ENCODE peak calls at places on chromosome 18, in ten cellular contexts. C is MCF 10A, K is epithelial cell of esophagus, F is OCI-LY7, Z is cardiac muscle cell, V is HFF-Myc, W is endodermal cell, O is AG04450, U is osteocyte, G is PC-9. M is an unnamed sample.

GRCh38 chr18:20960735-20961134 is 150.9 kb downstream of the ROCK1 start:
- DNase-seq in C (no peak), K (no peak), F (no peak), Z (no peak), V (no peak), W (no peak), O (no peak), U (no peak), G (no peak), M (no peak)

GRCh38 chr18:79846936-79847557 is 49.3 kb downstream of the KCNG2 start:
- DNase-seq in C (no peak), K (no peak), F (no peak), Z (no peak), V (no peak), W (no peak), O (no peak), U (no peak), G (no peak), M (no peak)

GRCh38 chr18:40109251-40110049 is 1845.6 kb upstream of the PIK3C3 start:
- DNase-seq in C (no peak), K (no peak), F (no peak), Z (no peak), V (no peak), W (no peak), O (no peak), U (no peak), G (no peak), M (no peak)

GRCh38 chr18:45413180-45413836 is 202.0 kb upstream of the SLC14A2 start:
- DNase-seq in C (peak), K (peak), F (no peak), Z (no peak), V (no peak), W (no peak), O (no peak), U (no peak), G (peak), M (no peak)

GRCh38 chr18:34942276-34942675 is 98.9 kb upstream of the MAPRE2 start:
- DNase-seq in C (no peak), K (no peak), F (no peak), Z (no peak), V (no peak), W (no peak), O (no peak), U (no peak), G (no peak), M (no peak)

GRCh38 chr18:1048048-1048447 is 143.4 kb downstream of the ADCYAP1 start:
- DNase-seq in C (peak), K (no peak), F (no peak), Z (no peak), V (peak), W (no peak), O (no peak), U (no peak), G (no peak), M (no peak)

GRCh38 chr18:61581578-61582204 is 248.5 kb downstream of the CDH20 start:
- DNase-seq in C (peak), K (peak), F (peak), Z (peak), V (no peak), W (peak), O (no peak), U (peak), G (no peak), M (peak)

GRCh38 chr18:24027156-24027555 is 12.6 kb downstream of the TTC39C start:
- DNase-seq in C (peak), K (peak), F (no peak), Z (no peak), V (no peak), W (no peak), O (peak), U (no peak), G (peak), M (no peak)

GRCh38 chr18:34787931-34788532 is 77.9 kb downstream of the DTNA start:
- DNase-seq in C (peak), K (peak), F (peak), Z (peak), V (no peak), W (no peak), O (no peak), U (no peak), G (no peak), M (peak)

DNA sequence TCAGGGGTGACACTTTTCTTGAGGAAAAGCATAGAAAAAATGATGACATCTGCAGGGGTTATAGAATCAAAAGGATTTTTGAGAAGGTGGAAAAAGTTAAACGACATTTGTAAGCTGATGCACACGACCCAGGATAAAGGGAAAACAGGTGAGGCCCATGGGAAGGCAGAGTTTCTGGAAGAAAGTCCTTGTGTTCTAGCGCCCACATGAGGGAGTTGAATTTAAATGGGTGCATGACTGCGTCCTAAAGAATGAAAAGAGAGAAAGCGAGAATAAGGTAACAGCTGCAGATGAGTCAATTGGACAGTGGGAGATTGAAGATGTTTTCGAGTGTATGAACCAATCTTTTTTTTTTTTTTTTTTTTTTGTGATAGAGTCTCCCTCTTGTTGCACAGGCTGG is 158.1 kb downstream of the GALR1 start:
- DNase-seq in C (peak), K (no peak), F (no peak), Z (no peak), V (no peak), W (no peak), O (no peak), U (no peak), G (no peak), M (no peak)
- TF ChIP-seq CTCF in C (no peak), K (no peak), F (no peak), Z (no peak), V (no peak), W (peak), O (no peak), U (no peak), G (no peak), M (no peak)

DNA sequence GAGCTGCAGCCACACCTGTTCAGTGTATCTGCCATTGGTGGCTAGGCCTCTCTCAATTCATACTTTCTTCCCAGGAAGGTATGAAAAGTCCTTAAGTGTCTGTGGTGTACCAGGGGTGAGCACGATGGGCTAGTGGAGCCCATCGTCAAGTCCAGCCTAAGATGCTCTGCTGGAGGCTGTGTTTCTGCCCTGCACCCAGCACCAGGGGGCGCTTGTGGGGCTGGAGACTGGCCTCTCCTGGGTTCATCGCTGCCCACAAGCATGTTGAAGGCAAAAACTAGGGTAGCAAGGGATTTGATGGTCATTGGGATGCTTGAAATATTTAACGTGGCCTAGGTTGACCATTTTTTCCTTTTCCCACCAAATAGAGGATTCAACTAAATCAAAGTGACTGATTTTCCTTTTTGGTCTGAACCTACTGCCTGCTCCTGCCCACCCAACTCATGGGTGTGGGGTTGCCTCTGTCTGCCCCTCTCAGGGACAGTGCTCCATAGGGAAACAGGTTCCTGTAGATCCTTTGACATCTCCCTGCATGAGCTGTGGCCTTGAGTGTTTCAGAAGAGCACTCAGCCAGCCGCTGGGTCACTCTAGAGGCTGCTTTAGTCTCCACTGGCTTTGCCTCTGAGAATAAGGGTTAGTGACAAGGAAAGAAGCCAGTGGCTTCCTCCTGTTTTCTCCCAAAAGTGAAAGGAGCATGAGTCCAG is 59.0 kb downstream of the TPGS2 start:
- DNase-seq in C (peak), K (no peak), F (no peak), Z (peak), V (no peak), W (peak), O (no peak), U (no peak), G (no peak), M (peak)
- TF ChIP-seq CTCF in C (no peak), K (peak), F (peak), Z (peak), V (peak), W (peak), O (peak), U (peak), G (peak), M (peak)

GRCh38 chr18:51196811-51197660 is 445 bp downstream of the MEX3C start:
- DNase-seq in C (peak), K (peak), F (peak), Z (peak), V (no peak), W (peak), O (no peak), U (no peak), G (no peak), M (peak)

GRCh38 chr18:51195086-51195601 is 2.3 kb downstream of the MEX3C start:
- DNase-seq in C (peak), K (no peak), F (peak), Z (no peak), V (no peak), W (no peak), O (no peak), U (no peak), G (no peak), M (no peak)

GRCh38 chr18:51195602-51196115 is 1.8 kb downstream of the MEX3C start:
- DNase-seq in C (peak), K (peak), F (no peak), Z (peak), V (no peak), W (peak), O (no peak), U (no peak), G (peak), M (no peak)

GRCh38 chr18:51196116-51196810 is 1.2 kb downstream of the MEX3C start:
- DNase-seq in C (peak), K (peak), F (peak), Z (peak), V (no peak), W (peak), O (no peak), U (no peak), G (no peak), M (no peak)

DNA sequence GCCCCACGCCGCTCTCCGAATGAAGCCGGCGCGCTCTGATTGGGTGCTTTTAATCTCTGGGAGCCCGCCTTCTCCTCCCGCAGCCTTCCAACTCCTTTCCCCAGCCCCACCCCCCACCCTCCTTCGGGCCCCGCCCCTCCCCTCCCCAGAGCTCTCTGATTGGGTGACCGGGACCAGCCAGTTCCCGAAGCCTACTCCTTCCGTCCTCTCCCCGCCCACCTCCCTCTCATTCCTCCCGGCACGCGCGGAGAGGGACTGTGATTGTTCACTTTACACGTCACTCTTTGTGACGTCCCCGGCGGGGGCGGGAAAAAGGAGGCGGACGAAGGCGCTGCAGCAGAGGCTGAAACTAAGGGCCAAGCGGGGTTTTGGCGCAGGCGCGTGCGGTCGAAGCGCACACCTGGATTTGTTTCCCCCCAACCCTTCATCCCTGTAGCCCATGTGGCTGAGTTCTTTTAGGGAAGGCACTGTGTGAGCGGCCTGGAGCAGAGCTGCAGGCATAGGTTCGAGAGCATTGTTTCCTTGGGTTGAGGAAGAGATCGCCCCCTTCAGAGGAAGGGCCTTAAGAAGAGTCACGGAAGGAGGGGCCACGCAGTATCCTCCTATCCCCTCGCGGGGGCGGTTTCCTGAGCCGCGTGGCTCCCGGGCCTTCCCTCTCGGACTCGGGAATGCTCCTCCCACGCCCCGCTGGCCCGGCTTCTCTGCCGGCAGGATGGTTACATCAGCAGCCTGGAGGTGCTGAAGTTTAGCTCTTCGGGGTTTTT is at the start of gene MEX3C:
- DNase-seq in C (peak), K (peak), F (peak), Z (peak), V (peak), W (peak), O (peak), U (peak), G (peak), M (peak)
- TF ChIP-seq CTCF in C (no peak), K (peak), F (peak), Z (peak), V (peak), W (peak), O (peak), U (peak), G (peak), M (no peak)

DNA sequence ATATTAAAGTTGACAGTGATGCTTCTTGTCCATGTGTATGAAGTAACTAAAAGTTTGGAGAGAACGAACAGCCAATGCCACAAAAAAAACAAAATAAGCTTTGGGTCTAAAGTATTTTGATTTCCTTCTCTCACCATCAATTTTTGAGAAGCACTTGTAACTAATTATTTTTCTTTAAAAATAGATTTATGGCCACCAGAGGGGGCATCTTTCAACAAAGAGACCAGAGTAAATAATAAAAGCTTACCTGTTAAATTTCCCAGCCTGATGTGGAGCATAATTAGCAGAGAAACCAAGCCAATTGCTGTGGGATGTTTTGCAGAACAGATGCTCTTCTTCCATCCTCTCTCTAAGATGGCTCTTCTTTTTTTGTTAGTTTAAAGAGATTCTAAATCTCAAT is 29.0 kb downstream of the LINC00305 start:
- DNase-seq in C (peak), K (peak), F (peak), Z (peak), V (no peak), W (no peak), O (no peak), U (no peak), G (no peak), M (peak)
- TF ChIP-seq CTCF in C (peak), K (no peak), F (peak), Z (peak), V (no peak), W (peak), O (no peak), U (peak), G (peak), M (peak)

GRCh38 chr18:48295586-48296311 is 113.4 kb downstream of the ZBTB7C start:
- DNase-seq in C (no peak), K (no peak), F (no peak), Z (peak), V (no peak), W (peak), O (no peak), U (peak), G (no peak), M (no peak)
- TF ChIP-seq CTCF in C (no peak), K (peak), F (no peak), Z (peak), V (peak), W (peak), O (peak), U (peak), G (peak), M (peak)

GRCh38 chr18:49319590-49319989 is 140.9 kb downstream of the DYM start:
- DNase-seq in C (no peak), K (no peak), F (no peak), Z (no peak), V (no peak), W (peak), O (no peak), U (no peak), G (no peak), M (no peak)
- TF ChIP-seq CTCF in C (no peak), K (no peak), F (no peak), Z (no peak), V (no peak), W (no peak), O (no peak), U (no peak), G (no peak), M (no peak)